ENCODE peak calls at places on chromosome 16, in eight cellular contexts. D, C, I, H, P, N, Z and U are unnamed samples.

GRCh38 chr16:14329727-14330363 is 258.7 kb downstream of the MRTFB start:
- DNase-seq in D (no peak), C (no peak), I (no peak), H (no peak), P (no peak), N (no peak), Z (no peak), U (no peak)

GRCh38 chr16:88022076-88023042 is 71.1 kb downstream of the BANP start:
- DNase-seq in D (no peak), C (no peak), I (no peak), H (no peak), P (no peak), N (no peak), Z (no peak), U (no peak)

GRCh38 chr16:9836118-9836736 is 346.0 kb downstream of the GRIN2A start:
- DNase-seq in D (no peak), C (no peak), I (peak; percentile 7), H (no peak), P (no peak), N (no peak), Z (peak; percentile 42), U (no peak)

GRCh38 chr16:144797-145252 is 6.4 kb upstream of the NPRL3 start:
- DNase-seq in D (no peak), C (no peak), I (no peak), H (no peak), P (no peak), N (no peak), Z (no peak), U (no peak)

GRCh38 chr16:85027968-85028637 is 508 bp downstream of the KIAA0513 start:
- DNase-seq in D (no peak), C (no peak), I (no peak), H (no peak), P (no peak), N (peak; percentile 2), Z (no peak), U (no peak)

GRCh38 chr16:69417537-69418199 is 6.8 kb upstream of the CYB5B start:
- DNase-seq in D (no peak), C (no peak), I (no peak), H (no peak), P (no peak), N (no peak), Z (no peak), U (peak; percentile 34)

GRCh38 chr16:81036751-81037350 is 1.2 kb downstream of the ATMIN start:
- DNase-seq in D (no peak), C (no peak), I (no peak), H (no peak), P (no peak), N (no peak), Z (no peak), U (no peak)

GRCh38 chr16:85615014-85615851 is 2.1 kb downstream of the GSE1 start:
- DNase-seq in D (no peak), C (no peak), I (no peak), H (peak; percentile 25), P (peak; percentile 45), N (no peak), Z (peak; percentile 96), U (no peak)

GRCh38 chr16:57999366-57999970 is 1.0 kb downstream of the ZNF319 start:
- DNase-seq in D (peak; percentile 33), C (no peak), I (peak; percentile 39), H (no peak), P (no peak), N (no peak), Z (no peak), U (no peak)

GRCh38 chr16:16188827-16189226 is 34.5 kb downstream of the ABCC6 start:
- DNase-seq in D (no peak), C (no peak), I (no peak), H (no peak), P (no peak), N (no peak), Z (no peak), U (no peak)

GRCh38 chr16:85420501-85421337 is 192.4 kb upstream of the GSE1 start:
- DNase-seq in D (peak; percentile 20), C (no peak), I (peak; percentile 51), H (peak; percentile 65), P (peak; percentile 70), N (no peak), Z (peak; percentile 67), U (no peak)

GRCh38 chr16:13634253-13634652 is 285.7 kb upstream of the ERCC4 start:
- DNase-seq in D (no peak), C (no peak), I (no peak), H (no peak), P (no peak), N (no peak), Z (no peak), U (no peak)